ENCODE peak calls at places on chromosomes 1 and 21, in eight cellular contexts. I is pancreas, H is ovary, W is substantia nigra, L is right cardiac atrium, F is prostate gland, N is IMR-90, P is thoracic aorta. B is an unnamed sample.

GRCh38 chr1:66243548-66244130 is 290.3 kb upstream of the SGIP1 start:
- DNase-seq in I (no peak), H (no peak), W (no peak), L (no peak), F (no peak), N (peak), P (no peak), B (no peak)

GRCh38 chr1:223244366-223245103 is 101.5 kb upstream of the TLR5 start:
- DNase-seq in I (no peak), H (no peak), W (no peak), L (no peak), F (no peak), N (peak), P (no peak), B (no peak)

GRCh38 chr1:175072131-175072941 is 4.7 kb downstream of the TNN start:
- DNase-seq in I (no peak), H (no peak), W (peak), L (no peak), F (no peak), N (peak), P (no peak), B (peak)

GRCh38 chr1:204782118-204782700 is 88.5 kb upstream of the NFASC start:
- DNase-seq in I (no peak), H (no peak), W (no peak), L (no peak), F (no peak), N (peak), P (no peak), B (no peak)

GRCh38 chr1:43239484-43239883 is 30.3 kb upstream of the TMEM125 start:
- DNase-seq in I (no peak), H (no peak), W (no peak), L (no peak), F (no peak), N (no peak), P (no peak), B (no peak)

GRCh38 chr1:109827986-109828385 is 64.3 kb upstream of the EPS8L3 start:
- DNase-seq in I (no peak), H (no peak), W (no peak), L (no peak), F (no peak), N (no peak), P (no peak), B (no peak)

GRCh38 chr1:20634594-20635084 is 1.4 kb downstream of the PINK1 start:
- DNase-seq in I (peak), H (no peak), W (no peak), L (peak), F (peak), N (peak), P (no peak), B (no peak)

GRCh38 chr1:89065077-89065868 is at the start of gene GBP1:
- DNase-seq in I (no peak), H (no peak), W (no peak), L (no peak), F (peak), N (peak), P (no peak), B (peak)

GRCh38 chr1:66315675-66316074 is 218.3 kb upstream of the SGIP1 start:
- DNase-seq in I (no peak), H (no peak), W (no peak), L (no peak), F (peak), N (peak), P (no peak), B (peak)

GRCh38 chr1:23718482-23718881 is 24.8 kb upstream of the ELOA start:
- DNase-seq in I (no peak), H (no peak), W (no peak), L (no peak), F (no peak), N (peak), P (no peak), B (no peak)

GRCh38 chr1:205978676-205979075 is 24.5 kb downstream of the RAB7B start:
- DNase-seq in I (no peak), H (no peak), W (no peak), L (no peak), F (no peak), N (no peak), P (no peak), B (no peak)

GRCh38 chr1:186476306-186477040 is 15.6 kb upstream of the PDC start:
- DNase-seq in I (no peak), H (no peak), W (no peak), L (no peak), F (no peak), N (peak), P (no peak), B (no peak)

GRCh38 chr1:220300442-220301121 is 28.3 kb upstream of the RAB3GAP2 start:
- DNase-seq in I (no peak), H (peak), W (peak), L (peak), F (peak), N (peak), P (peak), B (peak)

GRCh38 chr21:40117236-40117635 is 250.0 kb downstream of the PCP4 start:
- DNase-seq in I (no peak), H (no peak), W (no peak), L (no peak), F (no peak), N (no peak), P (no peak), B (no peak)

GRCh38 chr21:36707763-36708511 is 9.0 kb downstream of the SIM2 start:
- DNase-seq in I (no peak), H (no peak), W (no peak), L (no peak), F (no peak), N (no peak), P (no peak), B (no peak)

GRCh38 chr1:110515041-110515440 is 3.9 kb downstream of the KCNA10 start:
- DNase-seq in I (no peak), H (no peak), W (no peak), L (no peak), F (no peak), N (no peak), P (no peak), B (no peak)

GRCh38 chr1:201267481-201268229 is 15.7 kb upstream of the PKP1 start:
- DNase-seq in I (no peak), H (no peak), W (no peak), L (no peak), F (no peak), N (peak), P (no peak), B (peak)

GRCh38 chr1:67211589-67212563 is 45.6 kb downstream of the IL23R start:
- DNase-seq in I (no peak), H (no peak), W (no peak), L (no peak), F (no peak), N (peak), P (no peak), B (no peak)

GRCh38 chr1:92441316-92442311 is 45.1 kb downstream of the GFI1 start:
- DNase-seq in I (peak), H (no peak), W (no peak), L (no peak), F (peak), N (no peak), P (no peak), B (no peak)

GRCh38 chr1:230682882-230683610 is 30.9 kb downstream of the AGT start:
- DNase-seq in I (no peak), H (no peak), W (no peak), L (no peak), F (no peak), N (peak), P (no peak), B (peak)

GRCh38 chr1:179770887-179771502 is 27.9 kb downstream of the FAM163A start:
- DNase-seq in I (no peak), H (no peak), W (no peak), L (no peak), F (no peak), N (no peak), P (no peak), B (no peak)

GRCh38 chr1:62144238-62144831 is 50.3 kb upstream of the L1TD1 start:
- DNase-seq in I (no peak), H (no peak), W (no peak), L (no peak), F (peak), N (peak), P (no peak), B (no peak)

GRCh38 chr1:210024282-210024681 is 86.3 kb downstream of the SYT14 start:
- DNase-seq in I (no peak), H (no peak), W (no peak), L (no peak), F (no peak), N (no peak), P (no peak), B (no peak)

GRCh38 chr21:46517361-46517760 is 58.7 kb downstream of the DIP2A start:
- DNase-seq in I (no peak), H (no peak), W (peak), L (no peak), F (no peak), N (no peak), P (no peak), B (no peak)

GRCh38 chr1:202624088-202624780 is 86.0 kb downstream of the SYT2 start:
- DNase-seq in I (no peak), H (no peak), W (no peak), L (no peak), F (no peak), N (no peak), P (no peak), B (no peak)

GRCh38 chr1:62784509-62785365 is 805 bp downstream of the ATG4C start:
- DNase-seq in I (no peak), H (no peak), W (no peak), L (no peak), F (no peak), N (peak), P (no peak), B (no peak)

GRCh38 chr1:94236630-94237290 is 624 bp downstream of the ARHGAP29 start:
- DNase-seq in I (no peak), H (no peak), W (no peak), L (no peak), F (peak), N (peak), P (no peak), B (no peak)

GRCh38 chr1:224541901-224542610 is 74.1 kb upstream of the CNIH3 start:
- DNase-seq in I (no peak), H (no peak), W (no peak), L (no peak), F (no peak), N (no peak), P (no peak), B (no peak)

GRCh38 chr21:33514234-33514633 is 22.7 kb upstream of the DNAJC28 start:
- DNase-seq in I (no peak), H (no peak), W (no peak), L (no peak), F (no peak), N (peak), P (no peak), B (no peak)

GRCh38 chr1:229410692-229411433 is 23.0 kb downstream of the ACTA1 start:
- DNase-seq in I (peak), H (peak), W (peak), L (peak), F (peak), N (peak), P (peak), B (peak)

GRCh38 chr1:222331340-222331739 is 216.6 kb downstream of the HHIPL2 start:
- DNase-seq in I (no peak), H (no peak), W (no peak), L (no peak), F (no peak), N (peak), P (no peak), B (peak)

GRCh38 chr21:31874817-31875216 is 2.0 kb downstream of the HUNK start:
- DNase-seq in I (peak), H (no peak), W (no peak), L (no peak), F (no peak), N (no peak), P (no peak), B (no peak)

GRCh38 chr1:90761781-90762589 is 44.9 kb upstream of the BARHL2 start:
- DNase-seq in I (peak), H (no peak), W (no peak), L (no peak), F (no peak), N (no peak), P (no peak), B (no peak)

GRCh38 chr1:53402891-53403655 is 56.1 kb upstream of the DMRTB1 start:
- DNase-seq in I (no peak), H (no peak), W (no peak), L (no peak), F (no peak), N (no peak), P (no peak), B (no peak)

GRCh38 chr1:236753554-236753953 is 41.5 kb upstream of the MTR start:
- DNase-seq in I (no peak), H (no peak), W (no peak), L (no peak), F (no peak), N (peak), P (no peak), B (no peak)

GRCh38 chr21:33478858-33479678 is 706 bp downstream of the TMEM50B start:
- DNase-seq in I (no peak), H (peak), W (peak), L (peak), F (peak), N (peak), P (no peak), B (no peak)

GRCh38 chr1:239647964-239648632 is 261.7 kb downstream of the CHRM3 start:
- DNase-seq in I (no peak), H (no peak), W (no peak), L (no peak), F (no peak), N (no peak), P (no peak), B (no peak)

GRCh38 chr1:171257207-171258052 is 9.1 kb downstream of the FMO1 start:
- DNase-seq in I (peak), H (peak), W (no peak), L (peak), F (peak), N (no peak), P (no peak), B (peak)

DNA sequence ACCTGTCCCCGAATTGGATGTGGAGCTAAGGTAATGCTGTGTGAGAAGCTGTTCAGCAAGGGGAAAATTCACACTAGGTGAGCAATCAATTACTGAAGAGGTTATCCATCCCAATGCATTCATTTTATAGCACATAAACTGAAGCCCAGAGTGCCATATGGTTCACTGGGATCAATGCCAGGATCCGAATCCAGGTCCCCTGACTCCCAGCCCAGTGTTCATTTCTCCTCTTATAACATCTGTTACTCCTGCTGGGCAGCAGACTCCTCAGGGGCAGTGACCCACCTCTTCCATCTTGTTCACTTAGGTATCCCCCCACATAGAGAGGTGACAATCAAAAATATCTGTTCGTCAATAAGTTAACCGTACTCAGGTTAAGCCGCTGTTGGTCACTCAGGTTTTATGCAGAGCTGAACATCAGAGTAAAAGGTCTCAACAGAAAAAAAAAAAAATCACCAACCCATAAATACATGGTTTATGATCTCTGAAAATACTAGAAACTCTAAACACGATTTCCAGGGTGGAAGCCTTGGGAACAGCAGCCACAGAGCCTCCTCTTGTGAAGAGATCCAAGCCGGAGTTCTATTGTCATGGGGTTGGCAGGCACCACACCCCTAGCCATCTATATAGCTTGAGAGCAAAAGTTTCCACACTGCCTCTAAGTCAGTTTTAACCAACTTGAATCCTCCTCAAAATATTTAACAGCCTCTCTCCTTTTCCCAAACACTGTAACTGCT is 13.4 kb upstream of the SEC16B start:
- DNase-seq in I (no peak), H (no peak), W (no peak), L (no peak), F (no peak), N (peak), P (no peak), B (no peak)
- H3K27ac ChIP-seq in I (peak), H (no peak), W (no peak), L (no peak), F (no peak), N (no peak), P (no peak), B (no peak)

DNA sequence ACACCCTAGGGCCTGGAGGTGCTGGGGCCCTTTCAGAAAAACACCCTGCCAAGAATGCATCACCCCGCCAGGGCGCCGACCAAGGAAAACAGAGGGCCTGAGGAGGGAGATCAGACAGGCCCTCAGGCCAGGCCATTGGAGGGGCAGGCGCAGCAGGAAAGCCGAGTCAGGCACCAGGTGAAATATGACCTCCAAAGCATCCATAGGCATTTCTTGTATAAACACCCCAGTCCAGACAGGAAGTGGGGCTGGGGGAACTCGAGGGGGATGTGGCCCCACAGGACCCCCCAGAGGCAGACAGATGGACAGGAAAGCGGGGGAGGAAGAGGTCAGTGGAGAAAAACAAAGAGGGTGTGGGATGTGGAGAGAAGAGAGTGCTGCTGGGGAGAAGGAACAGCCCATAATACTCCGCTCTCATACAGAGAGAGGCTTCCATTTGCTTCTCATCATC is 18.2 kb downstream of the TRIM62 start:
- DNase-seq in I (no peak), H (no peak), W (no peak), L (no peak), F (no peak), N (peak), P (no peak), B (no peak)
- H3K27ac ChIP-seq in I (no peak), H (no peak), W (peak), L (no peak), F (no peak), N (peak), P (peak), B (no peak)

GRCh38 chr1:19397217-19397945 is 85.3 kb downstream of the SLC66A1 start:
- DNase-seq in I (no peak), H (no peak), W (no peak), L (no peak), F (no peak), N (no peak), P (no peak), B (no peak)

GRCh38 chr1:19398309-19398760 is 86.2 kb downstream of the SLC66A1 start:
- DNase-seq in I (no peak), H (peak), W (no peak), L (no peak), F (no peak), N (peak), P (peak), B (peak)

GRCh38 chr1:19395678-19396192 is 83.6 kb downstream of the SLC66A1 start:
- DNase-seq in I (no peak), H (no peak), W (no peak), L (no peak), F (no peak), N (peak), P (no peak), B (peak)

GRCh38 chr1:19393051-19393450 is 80.9 kb downstream of the SLC66A1 start:
- DNase-seq in I (no peak), H (no peak), W (no peak), L (no peak), F (no peak), N (no peak), P (no peak), B (no peak)

GRCh38 chr1:19396280-19396679 is 84.2 kb downstream of the SLC66A1 start:
- DNase-seq in I (no peak), H (no peak), W (no peak), L (no peak), F (no peak), N (no peak), P (no peak), B (no peak)
- H3K27ac ChIP-seq in I (no peak), H (no peak), W (no peak), L (no peak), F (no peak), N (no peak), P (no peak), B (no peak)

DNA sequence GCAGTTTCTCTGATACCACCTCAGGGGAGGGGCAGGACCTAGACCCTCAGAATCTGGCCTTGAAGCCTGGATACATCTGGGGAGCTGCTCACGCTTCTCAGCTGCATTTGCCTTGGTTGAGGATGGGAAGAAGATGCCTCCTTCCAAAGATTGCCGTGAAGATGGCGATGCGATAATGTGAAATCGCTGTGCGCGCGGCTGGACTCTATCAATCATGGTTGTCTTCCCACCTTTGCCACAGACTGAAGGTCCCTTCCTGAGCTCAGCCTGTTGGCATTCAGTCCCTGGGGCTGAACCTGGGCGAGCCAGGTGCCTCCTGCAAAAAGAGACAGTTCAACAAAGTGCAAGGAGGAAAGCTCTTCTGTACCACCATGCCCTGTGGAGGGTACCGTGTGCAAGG is 114.4 kb upstream of the SLC45A1 start:
- DNase-seq in I (no peak), H (no peak), W (no peak), L (no peak), F (no peak), N (no peak), P (no peak), B (no peak)
- H3K27ac ChIP-seq in I (no peak), H (peak), W (no peak), L (peak), F (peak), N (peak), P (peak), B (peak)

B was measured in epithelial cell of prostate.